ENCODE peak calls at places on chromosome 5, in four cellular contexts. W is neuronal stem cell, U is endothelial cell of umbilical vein, D is IMR-90. Q is an unnamed sample.

GRCh38 chr5:174571662-174572397 is 152.6 kb upstream of the MSX2 start:
- DNase-seq in U (peak; percentile 1), D (peak; percentile 98), W (no peak), Q (peak; percentile 95)

GRCh38 chr5:171832775-171833174 is 47.2 kb downstream of the SMIM23 start:
- DNase-seq in D (no peak), W (no peak), U (no peak), Q (no peak)

GRCh38 chr5:99169309-99169708 is 240.5 kb upstream of the CHD1 start:
- DNase-seq in W (peak; percentile 21), U (peak; percentile 70), D (no peak), Q (peak; percentile 25)

GRCh38 chr5:179793470-179794139 is at the start of gene LTC4S:
- DNase-seq in D (peak; percentile 27), U (peak; percentile 52), W (no peak), Q (peak; percentile 60)

GRCh38 chr5:142110046-142110531 is 1.5 kb downstream of the NDFIP1 start:
- DNase-seq in W (no peak), U (peak; percentile 41), D (peak; percentile 59), Q (peak; percentile 22)

GRCh38 chr5:115262066-115262404 is 642 bp downstream of the PGGT1B start:
- DNase-seq in U (peak; percentile 53), D (peak; percentile 8), W (no peak), Q (peak; percentile 9)

GRCh38 chr5:39452846-39453245 is 28.1 kb upstream of the DAB2 start:
- DNase-seq in U (no peak), W (no peak), D (peak; percentile 75), Q (peak; percentile 72)

GRCh38 chr5:66554211-66554610 is 42.0 kb upstream of the MAST4 start:
- DNase-seq in U (no peak), D (no peak), W (no peak), Q (peak; percentile 93)

GRCh38 chr5:68419637-68420452 is 204.3 kb downstream of the PIK3R1 start:
- DNase-seq in D (no peak), U (peak; percentile 8), W (no peak), Q (no peak)

GRCh38 chr5:59276886-59277514 is 616.5 kb downstream of the PDE4D start:
- DNase-seq in W (no peak), D (no peak), U (peak; percentile 75), Q (no peak)

GRCh38 chr5:133154274-133155088 is 102.7 kb downstream of the HSPA4 start:
- DNase-seq in U (no peak), W (no peak), D (no peak), Q (no peak)

GRCh38 chr5:16467363-16468219 is 2.0 kb upstream of the ZNF622 start:
- DNase-seq in U (peak; percentile 2), D (peak; percentile 78), W (no peak), Q (peak; percentile 79)

GRCh38 chr5:144088211-144088965 is 82.1 kb downstream of the YIPF5 start:
- DNase-seq in D (peak; percentile 60), U (peak; percentile 54), W (no peak), Q (peak; percentile 40)

GRCh38 chr5:180596115-180596667 is 4.9 kb upstream of the SCGB3A1 start:
- DNase-seq in U (no peak), W (no peak), D (no peak), Q (no peak)

GRCh38 chr5:166507810-166508419 is 1783.5 kb upstream of the WWC1 start:
- DNase-seq in W (no peak), U (no peak), D (no peak), Q (no peak)

GRCh38 chr5:96476654-96477053 is 43.6 kb upstream of the PCSK1 start:
- DNase-seq in W (no peak), D (peak; percentile 69), U (peak; percentile 67), Q (peak; percentile 7)

GRCh38 chr5:171092194-171092593 is 216.9 kb upstream of the TLX3 start:
- DNase-seq in D (peak; percentile 68), W (no peak), U (peak; percentile 71), Q (peak; percentile 48)

GRCh38 chr5:155406815-155407214 is 393.3 kb downstream of the KIF4B start:
- DNase-seq in U (no peak), W (no peak), D (no peak), Q (no peak)

GRCh38 chr5:73564018-73564417 is 1.4 kb downstream of the ANKRA2 start:
- DNase-seq in D (no peak), W (no peak), U (peak; percentile 3), Q (no peak)

GRCh38 chr5:9156282-9156681 is 389.6 kb downstream of the SEMA5A start:
- DNase-seq in D (peak; percentile 83), U (no peak), W (no peak), Q (peak; percentile 29)

GRCh38 chr5:139021346-139021745 is 146.2 kb upstream of the LRRTM2 start:
- DNase-seq in W (no peak), U (no peak), D (no peak), Q (no peak)

GRCh38 chr5:181203842-181204560 is 995 bp downstream of the TRIM7 start:
- DNase-seq in D (no peak), U (no peak), W (no peak), Q (no peak)

GRCh38 chr5:175609504-175609903 is 48.4 kb upstream of the HRH2 start:
- DNase-seq in D (no peak), W (no peak), U (no peak), Q (no peak)

GRCh38 chr5:41869150-41869738 is 981 bp downstream of the OXCT1 start:
- DNase-seq in D (peak; percentile 7), U (peak; percentile 32), W (no peak), Q (peak; percentile 35)

GRCh38 chr5:141874262-141874964 is 3.8 kb downstream of the PCDH1 start:
- DNase-seq in D (no peak), W (no peak), U (no peak), Q (no peak)

GRCh38 chr5:140221697-140222223 is 46.8 kb downstream of the CYSTM1 start:
- DNase-seq in U (peak; percentile 39), W (no peak), D (peak; percentile 93), Q (peak; percentile 83)

GRCh38 chr5:140073296-140073695 is 30.2 kb upstream of the NRG2 start:
- DNase-seq in W (peak; percentile 4), U (peak; percentile 31), D (peak; percentile 17), Q (no peak)

GRCh38 chr5:81505672-81506071 is 111.7 kb upstream of the ACOT12 start:
- DNase-seq in W (no peak), D (no peak), U (peak; percentile 16), Q (no peak)

GRCh38 chr5:81506900-81507588 is 113.1 kb upstream of the ACOT12 start:
- DNase-seq in D (peak; percentile 93), U (peak; percentile 94), W (peak; percentile 24), Q (peak; percentile 82)

DNA sequence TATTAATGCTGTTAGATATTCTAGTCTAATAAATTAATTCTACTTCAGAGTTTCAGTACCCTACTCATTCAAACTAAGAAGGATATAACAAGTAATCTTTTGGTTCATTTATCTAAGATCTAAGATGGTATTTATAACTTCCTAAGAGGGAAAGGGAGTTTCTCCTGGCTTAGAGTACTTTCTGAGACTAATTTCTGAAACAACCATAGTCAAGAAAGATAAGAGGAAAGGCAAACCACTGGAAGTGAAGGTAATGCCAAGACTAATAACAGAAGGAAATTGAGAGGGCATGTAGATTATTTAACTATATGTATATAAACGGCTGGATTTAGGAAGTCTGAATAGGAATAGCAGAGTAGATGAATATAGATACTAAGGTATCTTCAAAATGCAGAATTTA is 112.4 kb upstream of the ACOT12 start:
- DNase-seq in U (peak; percentile 62), W (no peak), D (no peak), Q (no peak)
- H3K4me2 ChIP-seq in U (peak overlapping the region; percentile 50), W (no peak overlapping the region), D (no peak overlapping the region), Q (no peak overlapping the region)

GRCh38 chr5:72470817-72471216 is 36.4 kb downstream of the ZNF366 start:
- DNase-seq in U (no peak), D (peak; percentile 48), W (no peak), Q (peak; percentile 70)
- H3K4me3 ChIP-seq in U (no peak overlapping the region), D (no peak overlapping the region), W (no peak overlapping the region), Q (no peak overlapping the region)

GRCh38 chr5:54829102-54829501 is 156.3 kb downstream of the ESM1 start:
- DNase-seq in D (no peak), U (no peak), W (no peak), Q (no peak)
- H3K9ac ChIP-seq in D (no peak overlapping the region), U (no peak overlapping the region), W (no peak overlapping the region), Q (no peak overlapping the region)

GRCh38 chr5:93791520-93791972 is 50.1 kb upstream of the POU5F2 start:
- DNase-seq in W (no peak), U (peak; percentile 95), D (peak; percentile 61), Q (no peak)

GRCh38 chr5:93793159-93793781 is 51.9 kb upstream of the POU5F2 start:
- DNase-seq in W (no peak), D (no peak), U (no peak), Q (no peak)

GRCh38 chr5:93787598-93787997 is 46.2 kb upstream of the POU5F2 start:
- DNase-seq in U (no peak), W (no peak), D (no peak), Q (no peak)

GRCh38 chr5:93790401-93790800 is 49.0 kb upstream of the POU5F2 start:
- DNase-seq in D (peak; percentile 85), U (no peak), W (no peak), Q (peak; percentile 32)

GRCh38 chr5:93789173-93790070 is 48.0 kb upstream of the POU5F2 start:
- DNase-seq in U (peak; percentile 56), D (peak; percentile 88), W (no peak), Q (peak; percentile 82)
- H3K4me2 ChIP-seq in U (no peak overlapping the region), D (peak overlapping the region; percentile 34), W (no peak overlapping the region), Q (no peak overlapping the region)

DNA sequence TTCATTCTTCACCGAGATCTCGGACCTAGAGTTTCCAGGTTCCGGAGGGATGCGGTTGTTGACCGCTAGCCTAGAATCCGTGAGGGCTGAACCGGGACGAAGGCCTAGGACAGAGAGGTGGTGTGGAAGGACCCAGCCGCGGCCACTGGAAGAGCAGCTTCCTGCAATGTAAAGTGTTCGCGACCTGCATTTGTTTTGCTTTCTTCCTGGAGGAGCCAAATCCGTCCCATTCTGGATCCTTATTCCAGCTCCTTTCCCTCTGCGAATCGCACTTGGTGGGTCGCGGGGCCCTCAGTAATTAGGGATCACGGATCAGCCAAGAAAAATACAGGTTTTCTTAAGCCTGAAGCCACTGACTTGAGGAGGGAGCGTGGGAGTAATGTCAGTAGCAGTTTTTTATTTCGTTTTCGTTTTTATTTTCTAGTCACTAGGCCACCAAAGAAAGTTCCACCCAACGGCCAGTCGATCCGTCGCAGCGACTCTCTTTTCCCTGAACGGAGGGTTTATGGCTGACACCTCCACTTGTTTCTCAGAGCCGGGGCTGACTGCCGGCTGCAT is 48.6 kb downstream of the ANXA2R start:
- DNase-seq in D (peak; percentile 24), U (no peak), W (no peak), Q (peak; percentile 31)
- H3K4me3 ChIP-seq in D (peak overlapping the region; percentile 56), U (peak overlapping the region; percentile 78), W (peak overlapping the region; percentile 65), Q (peak overlapping the region; percentile 81)

GRCh38 chr5:126984632-126985031 is 45.7 kb downstream of the MARCHF3 start:
- DNase-seq in U (no peak), W (no peak), D (peak; percentile 21), Q (peak; percentile 41)

GRCh38 chr5:126987271-126987899 is 43.0 kb downstream of the MARCHF3 start:
- DNase-seq in U (no peak), D (no peak), W (no peak), Q (no peak)

GRCh38 chr5:126983874-126984266 is 46.5 kb downstream of the MARCHF3 start:
- DNase-seq in U (no peak), W (no peak), D (no peak), Q (no peak)

GRCh38 chr5:126982926-126983873 is 47.2 kb downstream of the MARCHF3 start:
- DNase-seq in D (no peak), U (no peak), W (no peak), Q (no peak)

GRCh38 chr5:126988021-126988569 is 42.3 kb downstream of the MARCHF3 start:
- DNase-seq in D (no peak), W (no peak), U (peak; percentile 91), Q (no peak)
- H3K9ac ChIP-seq in D (no peak overlapping the region), W (no peak overlapping the region), U (no peak overlapping the region), Q (no peak overlapping the region)

Q was measured in astrocyte.